ENCODE peak calls at places on chromosome 11, in six cellular contexts. One of them, this sample, is unnamed.

GRCh38 chr11:12087075-12087775 is 23.2 kb upstream of the MICAL2 start:
- DNase-seq in memory B cell: no peak
- DNase-seq in left lung: no peak
- DNase-seq in anterior cingulate cortex: no peak
- DNase-seq in NCI-H1417: no peak
- DNase-seq in choroid plexus epithelial cell: peak
- DNase-seq in this sample: no peak

GRCh38 chr11:34641456-34641855 is 20.6 kb downstream of the EHF start:
- DNase-seq in memory B cell: no peak
- DNase-seq in left lung: no peak
- DNase-seq in NCI-H1417: no peak
- DNase-seq in choroid plexus epithelial cell: no peak
- DNase-seq in anterior cingulate cortex: no peak
- DNase-seq in this sample: no peak

GRCh38 chr11:10639350-10639749 is 54.2 kb downstream of the IRAG1 start:
- DNase-seq in memory B cell: no peak
- DNase-seq in left lung: no peak
- DNase-seq in anterior cingulate cortex: no peak
- DNase-seq in choroid plexus epithelial cell: no peak
- DNase-seq in NCI-H1417: no peak
- DNase-seq in this sample: no peak

GRCh38 chr11:119047205-119047604 is 9.8 kb downstream of the HYOU1 start:
- DNase-seq in anterior cingulate cortex: no peak
- DNase-seq in choroid plexus epithelial cell: no peak
- DNase-seq in left lung: no peak
- DNase-seq in memory B cell: no peak
- DNase-seq in NCI-H1417: no peak
- DNase-seq in this sample: no peak

GRCh38 chr11:12330491-12331231 is 46.7 kb upstream of the PARVA start:
- DNase-seq in memory B cell: no peak
- DNase-seq in anterior cingulate cortex: peak
- DNase-seq in choroid plexus epithelial cell: no peak
- DNase-seq in NCI-H1417: peak
- DNase-seq in left lung: no peak
- DNase-seq in this sample: peak

GRCh38 chr11:3085052-3085451 is 27.8 kb upstream of the CARS1 start:
- DNase-seq in anterior cingulate cortex: no peak
- DNase-seq in choroid plexus epithelial cell: no peak
- DNase-seq in NCI-H1417: no peak
- DNase-seq in left lung: no peak
- DNase-seq in memory B cell: no peak
- DNase-seq in this sample: no peak

GRCh38 chr11:114284021-114284420 is 12.2 kb upstream of the NNMT start:
- DNase-seq in choroid plexus epithelial cell: no peak
- DNase-seq in anterior cingulate cortex: no peak
- DNase-seq in left lung: no peak
- DNase-seq in memory B cell: no peak
- DNase-seq in NCI-H1417: no peak
- DNase-seq in this sample: no peak

GRCh38 chr11:15493066-15493465 is 378.3 kb downstream of the INSC start:
- DNase-seq in memory B cell: no peak
- DNase-seq in NCI-H1417: no peak
- DNase-seq in choroid plexus epithelial cell: no peak
- DNase-seq in left lung: no peak
- DNase-seq in anterior cingulate cortex: no peak
- DNase-seq in this sample: no peak

GRCh38 chr11:45805305-45806071 is 539 bp downstream of the SLC35C1 start:
- DNase-seq in NCI-H1417: no peak
- DNase-seq in anterior cingulate cortex: peak
- DNase-seq in memory B cell: no peak
- DNase-seq in choroid plexus epithelial cell: peak
- DNase-seq in left lung: no peak
- DNase-seq in this sample: no peak

GRCh38 chr11:36343436-36343835 is 47.3 kb downstream of the PRR5L start:
- DNase-seq in NCI-H1417: no peak
- DNase-seq in anterior cingulate cortex: no peak
- DNase-seq in memory B cell: no peak
- DNase-seq in choroid plexus epithelial cell: no peak
- DNase-seq in left lung: no peak
- DNase-seq in this sample: no peak

GRCh38 chr11:70743941-70744351 is 345.6 kb downstream of the CTTN start:
- DNase-seq in left lung: peak
- DNase-seq in choroid plexus epithelial cell: no peak
- DNase-seq in memory B cell: no peak
- DNase-seq in NCI-H1417: no peak
- DNase-seq in anterior cingulate cortex: no peak
- DNase-seq in this sample: no peak

GRCh38 chr11:68903631-68904457 is at the start of the genes IGHMBP2 and MRPL21:
- DNase-seq in memory B cell: peak
- DNase-seq in NCI-H1417: peak
- DNase-seq in anterior cingulate cortex: peak
- DNase-seq in choroid plexus epithelial cell: peak
- DNase-seq in left lung: peak
- DNase-seq in this sample: peak

GRCh38 chr11:69295079-69295994 is 1.4 kb downstream of the MYEOV start:
- DNase-seq in anterior cingulate cortex: no peak
- DNase-seq in left lung: peak
- DNase-seq in choroid plexus epithelial cell: no peak
- DNase-seq in memory B cell: no peak
- DNase-seq in NCI-H1417: no peak
- DNase-seq in this sample: no peak